ENCODE peak calls at places on chromosome 6, in seven cellular contexts. B is stromal cell of bone marrow, A is M059J, N is activated gamma-delta T cell treated with Interleukin-2 at 50 U/mL for 16 hours, O is right lobe of liver, K is IMR-90, G is head of caudate nucleus. X is an unnamed sample.

GRCh38 chr6:3614918-3615317 is 136.6 kb downstream of the PXDC1 start:
- DNase-seq in G (no peak), B (no peak), A (no peak), O (no peak), N (no peak), K (no peak), X (no peak)

GRCh38 chr6:165478581-165478980 is 169.2 kb upstream of the C6orf118 start:
- DNase-seq in N (no peak), O (no peak), K (no peak), B (no peak), A (no peak), G (no peak), X (no peak)

GRCh38 chr6:158358450-158359077 is 46.3 kb downstream of the TULP4 start:
- DNase-seq in N (no peak), G (no peak), A (no peak), O (no peak), B (no peak), K (no peak), X (no peak)

GRCh38 chr6:77561768-77562314 is 91.0 kb upstream of the MEI4 start:
- DNase-seq in N (no peak), O (no peak), B (no peak), G (no peak), A (no peak), K (no peak), X (no peak)

GRCh38 chr6:53437557-53438202 is 88.9 kb upstream of the ELOVL5 start:
- DNase-seq in B (peak), O (no peak), G (no peak), K (peak), A (peak), N (peak), X (no peak)

GRCh38 chr6:108714012-108714773 is 134.0 kb upstream of the ARMC2 start:
- DNase-seq in B (peak), G (no peak), O (peak), N (no peak), K (peak), A (no peak), X (peak)

GRCh38 chr6:83708970-83709747 is at the start of gene SNAP91:
- DNase-seq in K (no peak), B (no peak), G (peak), A (no peak), O (no peak), N (no peak), X (no peak)

GRCh38 chr6:56594699-56595098 is 48.0 kb downstream of the DST start:
- DNase-seq in N (no peak), B (no peak), A (no peak), O (no peak), G (no peak), K (no peak), X (no peak)

GRCh38 chr6:83431545-83432165 is 804 bp upstream of the ME1 start:
- DNase-seq in G (no peak), N (no peak), O (peak), A (no peak), B (no peak), K (no peak), X (no peak)

GRCh38 chr6:105909084-105909483 is 177.1 kb upstream of the PRDM1 start:
- DNase-seq in O (no peak), K (no peak), B (no peak), N (no peak), G (no peak), A (no peak), X (no peak)

GRCh38 chr6:101011165-101011564 is 130.0 kb upstream of the ASCC3 start:
- DNase-seq in B (no peak), A (peak), G (no peak), O (no peak), K (no peak), N (no peak), X (no peak)

GRCh38 chr6:134529921-134530320 is 212.0 kb upstream of the SGK1 start:
- DNase-seq in N (no peak), K (peak), O (no peak), G (no peak), B (no peak), A (peak), X (no peak)

GRCh38 chr6:61675734-61676133 is 610.3 kb downstream of the KHDRBS2 start:
- DNase-seq in B (no peak), K (no peak), N (no peak), G (no peak), O (no peak), A (no peak), X (no peak)

GRCh38 chr6:142853244-142854180 is 91.5 kb downstream of the HIVEP2 start:
- DNase-seq in A (peak), B (no peak), K (peak), G (no peak), N (no peak), O (no peak), X (no peak)

X was measured in NK-92 treated with Interleukin-12 subunit alpha and Interleukin-12 subunit beta, amount 100 ng/mL, for 24 hours.